ENCODE peak calls at places on chromosome 4, in ten cellular contexts. R, W, G, A, T, D, B, H, Z and Q are unnamed samples.

GRCh38 chr4:1367936-1368289 is 20.9 kb downstream of the UVSSA start:
- DNase-seq in T (no peak), D (no peak), G (no peak), H (peak), R (no peak), B (no peak), A (no peak), W (no peak), Z (no peak), Q (peak)

GRCh38 chr4:5164221-5164912 is 113.1 kb downstream of the STK32B start:
- DNase-seq in B (no peak), R (no peak), A (peak), W (no peak), H (no peak), Z (no peak), D (no peak), T (no peak), G (no peak), Q (no peak)

GRCh38 chr4:144531841-144532240 is 114.1 kb upstream of the HHIP start:
- DNase-seq in D (no peak), H (no peak), G (no peak), Z (no peak), T (no peak), R (no peak), B (no peak), W (no peak), A (no peak), Q (no peak)

GRCh38 chr4:2096073-2096609 is 37.0 kb downstream of the NAT8L start:
- DNase-seq in B (no peak), D (no peak), Z (no peak), R (no peak), A (peak), W (no peak), T (no peak), G (no peak), H (peak), Q (no peak)

GRCh38 chr4:148216866-148217814 is 225.1 kb downstream of the NR3C2 start:
- DNase-seq in Z (no peak), T (no peak), G (no peak), B (no peak), W (no peak), A (no peak), H (no peak), R (no peak), D (no peak), Q (no peak)

GRCh38 chr4:56976283-56976877 is 1.0 kb downstream of the NOA1 start:
- DNase-seq in B (peak), T (peak), A (no peak), G (no peak), W (no peak), H (no peak), R (peak), D (no peak), Z (no peak), Q (no peak)

GRCh38 chr4:85500110-85500867 is 25.3 kb downstream of the ARHGAP24 start:
- DNase-seq in A (no peak), G (no peak), H (no peak), T (no peak), B (no peak), D (no peak), R (no peak), W (no peak), Z (no peak), Q (no peak)

GRCh38 chr4:70737409-70737808 is 15.6 kb downstream of the RUFY3 start:
- DNase-seq in W (no peak), B (no peak), D (no peak), T (no peak), Z (no peak), G (no peak), R (no peak), H (no peak), A (no peak), Q (no peak)

GRCh38 chr4:141425124-141425523 is 204.4 kb downstream of the ZNF330 start:
- DNase-seq in D (no peak), R (no peak), G (no peak), W (no peak), B (no peak), A (no peak), T (no peak), Z (no peak), H (no peak), Q (no peak)

GRCh38 chr4:173191623-173192041 is 23.0 kb downstream of the GALNT7 start:
- DNase-seq in B (no peak), Z (no peak), R (no peak), A (no peak), D (no peak), G (no peak), H (no peak), W (no peak), T (no peak), Q (no peak)

GRCh38 chr4:26779674-26780073 is 81.0 kb upstream of the STIM2 start:
- DNase-seq in B (no peak), G (no peak), T (no peak), W (no peak), R (no peak), D (no peak), H (no peak), Z (no peak), A (no peak), Q (no peak)

GRCh38 chr4:73620115-73620792 is at the start of gene RASSF6:
- DNase-seq in D (no peak), R (peak), G (peak), Z (no peak), B (peak), W (no peak), A (no peak), T (peak), H (peak), Q (no peak)

GRCh38 chr4:76951333-76952033 is 1.9 kb downstream of the SEPTIN11 start:
- DNase-seq in Z (no peak), A (no peak), D (no peak), W (no peak), R (no peak), T (no peak), B (no peak), H (no peak), G (no peak), Q (no peak)

GRCh38 chr4:140004580-140005314 is 149.2 kb downstream of the MAML3 start:
- DNase-seq in Z (peak), H (peak), B (peak), A (no peak), T (peak), R (no peak), D (peak), W (no peak), G (no peak), Q (peak)

GRCh38 chr4:8591626-8592365 is 769 bp upstream of the CPZ start:
- DNase-seq in H (peak), D (no peak), G (no peak), W (no peak), Z (no peak), T (no peak), R (no peak), B (no peak), A (no peak), Q (no peak)

GRCh38 chr4:8595237-8596087 is 2.9 kb downstream of the CPZ start:
- DNase-seq in H (peak), W (no peak), B (no peak), A (no peak), G (peak), T (no peak), R (no peak), D (no peak), Z (no peak), Q (no peak)

GRCh38 chr4:8594097-8595038 is 1.8 kb downstream of the CPZ start:
- DNase-seq in W (peak), D (no peak), H (peak), Z (peak), R (peak), G (peak), A (no peak), B (peak), T (peak), Q (no peak)

GRCh38 chr4:8592366-8593267 is at the start of gene CPZ:
- DNase-seq in W (no peak), A (no peak), Z (no peak), H (peak), G (no peak), D (no peak), T (peak), B (no peak), R (peak), Q (no peak)

DNA sequence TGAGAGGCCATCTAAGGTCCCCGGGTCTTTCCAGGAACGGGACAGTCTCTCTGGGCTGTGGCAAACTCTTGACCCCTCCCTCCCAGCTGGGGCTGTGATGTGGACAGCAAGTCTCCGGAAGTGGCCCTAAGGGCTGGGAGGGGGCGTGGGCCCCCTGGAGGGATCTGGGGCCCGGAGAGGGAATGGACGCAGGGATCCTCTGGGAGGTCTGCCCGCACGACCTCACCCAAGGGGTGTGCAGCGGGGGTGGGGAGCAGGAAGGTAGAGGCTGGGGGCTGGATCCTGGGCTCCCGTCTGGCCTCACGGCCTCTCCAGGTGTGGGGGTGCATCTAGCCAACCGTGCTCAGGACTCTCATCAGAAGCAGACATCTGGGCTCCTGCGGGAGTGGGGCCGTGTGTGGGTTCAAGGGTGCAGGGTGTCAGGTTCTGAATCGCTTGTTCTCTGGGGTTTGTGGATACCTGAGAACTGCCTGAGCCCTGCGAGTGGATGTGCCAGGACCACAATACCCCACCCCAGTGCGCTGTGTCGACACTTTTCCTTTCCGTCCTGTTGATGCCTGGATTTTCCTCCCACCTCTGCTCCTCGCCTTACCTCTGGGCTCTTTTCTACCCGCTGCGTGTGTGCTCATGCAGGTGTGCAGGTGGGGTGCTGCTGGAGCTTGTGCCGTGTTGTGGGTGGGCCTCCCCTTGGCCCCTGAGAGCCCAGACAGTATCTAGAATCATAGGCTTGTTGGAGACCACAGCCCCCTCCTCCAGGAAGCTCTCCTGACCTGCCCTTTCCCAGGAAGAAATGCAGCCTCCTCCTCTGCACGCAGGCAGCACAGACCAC is 917 bp downstream of the CPZ start:
- DNase-seq in W (no peak), B (no peak), H (peak), D (no peak), T (peak), A (no peak), Z (no peak), G (no peak), R (peak), Q (no peak)
- H3K4me3 ChIP-seq in W (no peak), B (no peak), H (no peak), D (no peak), T (peak), A (peak), Z (no peak), G (no peak), R (peak), Q (peak)

GRCh38 chr4:143458966-143459365 is 54.5 kb upstream of the SMARCA5 start:
- DNase-seq in T (no peak), R (no peak), W (no peak), B (no peak), Z (no peak), A (no peak), G (no peak), H (no peak), D (no peak), Q (no peak)

DNA sequence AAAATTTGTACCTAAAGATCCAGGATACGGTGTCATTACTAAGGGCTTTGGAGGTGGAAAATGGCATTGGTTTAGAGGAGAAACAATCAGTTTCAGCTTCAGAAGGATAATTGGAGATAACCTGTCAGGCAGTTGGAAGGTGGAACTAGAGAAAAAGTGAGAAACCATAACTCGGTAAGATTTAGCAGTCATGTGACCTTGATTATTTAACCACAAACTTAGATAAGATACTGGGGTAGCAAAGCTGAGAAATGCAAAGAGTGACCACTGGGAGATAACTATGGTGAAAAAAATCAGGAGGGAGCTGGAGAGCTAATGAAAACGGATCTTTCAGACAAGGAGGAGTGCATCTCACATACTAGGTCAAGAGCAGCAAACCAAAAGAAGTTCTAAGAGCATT is 58.3 kb upstream of the SMARCA5 start:
- DNase-seq in R (no peak), T (no peak), G (no peak), W (no peak), A (no peak), B (no peak), Z (no peak), D (no peak), H (no peak), Q (no peak)
- TF ChIP-seq EP300 in R (no peak), T (no peak), G (no peak), W (no peak), A (no peak), B (no peak), Z (no peak), D (no peak), H (no peak), Q (no peak)

DNA sequence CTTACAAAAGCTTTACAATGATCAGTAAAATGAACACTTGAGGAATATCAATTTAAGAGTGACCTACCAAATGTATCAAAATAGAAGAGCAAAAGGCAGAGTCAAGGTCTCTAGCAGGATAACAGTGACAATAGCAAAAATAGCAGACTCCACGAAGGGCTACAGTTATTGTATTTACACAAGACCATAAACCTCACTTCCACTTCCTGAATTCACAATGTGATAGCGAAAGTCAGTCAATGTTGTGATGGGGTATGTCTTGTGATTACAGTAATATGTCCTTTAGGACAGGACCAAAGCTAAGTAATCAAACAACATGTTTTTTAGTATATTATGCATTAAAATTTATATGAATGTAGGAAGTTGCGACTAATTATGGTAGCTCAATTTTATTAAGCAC is 139.6 kb downstream of the IQCM start:
- DNase-seq in R (no peak), B (no peak), Z (no peak), D (no peak), A (no peak), T (no peak), W (no peak), G (no peak), H (no peak), Q (no peak)
- H3K4me3 ChIP-seq in R (no peak), B (no peak), Z (no peak), D (no peak), A (no peak), T (no peak), W (no peak), G (no peak), H (no peak), Q (no peak)

GRCh38 chr4:3337357-3337732 is 44.5 kb downstream of the RGS12 start:
- DNase-seq in D (no peak), W (no peak), R (no peak), A (no peak), T (no peak), Z (no peak), B (no peak), H (no peak), G (no peak), Q (no peak)
- TF ChIP-seq EP300 in D (no peak), W (no peak), R (no peak), A (no peak), T (no peak), Z (no peak), B (no peak), H (no peak), G (no peak), Q (no peak)